ENCODE peak calls at places on chromosomes 4 and X, in ten cellular contexts. O is CD4-positive, alpha-beta T cell; X is hepatocyte; F is bronchial epithelial cell; M is AG08396; I is substantia nigra; L is GM20000; K is NCI-H1092 treated with DMSO at 0.1 percent for 48 hours; D is activated naive CD4-positive, alpha-beta T cell; Y is AG09309. E is an unnamed sample.

GRCh38 chrX:49258749-49259124 is 5.8 kb downstream of the FOXP3 start:
- DNase-seq in O (no peak), X (no peak), F (no peak), M (no peak), I (no peak), L (no peak), K (no peak), D (no peak), Y (no peak), E (no peak)

GRCh38 chr4:60450054-60450453 is 750.1 kb upstream of the ADGRL3 start:
- DNase-seq in O (no peak), X (no peak), F (peak; percentile 1), M (no peak), I (no peak), L (no peak), K (no peak), D (no peak), Y (no peak), E (no peak)

GRCh38 chr4:2879026-2879425 is 35.4 kb downstream of the ADD1 start:
- DNase-seq in O (no peak), X (no peak), F (no peak), M (no peak), I (no peak), L (no peak), K (no peak), D (no peak), Y (no peak), E (no peak)

GRCh38 chrX:6223516-6223915 is 5.2 kb downstream of the NLGN4X start:
- DNase-seq in O (no peak), X (no peak), F (no peak), M (no peak), I (no peak), L (no peak), K (peak; percentile 3), D (no peak), Y (no peak), E (no peak)

GRCh38 chrX:63713510-63713909 is 71.5 kb downstream of the ARHGEF9 start:
- DNase-seq in O (no peak), X (no peak), F (no peak), M (no peak), I (no peak), L (no peak), K (no peak), D (no peak), Y (no peak), E (no peak)

GRCh38 chr4:51884606-51885005 is 41.7 kb downstream of the DCUN1D4 start:
- DNase-seq in O (no peak), X (no peak), F (no peak), M (no peak), I (no peak), L (no peak), K (no peak), D (no peak), Y (no peak), E (no peak)

GRCh38 chr4:48118081-48118480 is 16.0 kb downstream of the TXK start:
- DNase-seq in O (no peak), X (no peak), F (no peak), M (no peak), I (no peak), L (no peak), K (no peak), D (no peak), Y (no peak), E (no peak)

GRCh38 chr4:19047481-19047880 is 1025.9 kb upstream of the LCORL start:
- DNase-seq in O (no peak), X (no peak), F (peak; percentile 3), M (no peak), I (no peak), L (no peak), K (no peak), D (no peak), Y (no peak), E (no peak)

GRCh38 chrX:119249836-119250340 is 13.8 kb downstream of the PGRMC1 start:
- DNase-seq in O (no peak), X (no peak), F (no peak), M (no peak), I (no peak), L (no peak), K (no peak), D (no peak), Y (no peak), E (no peak)

GRCh38 chr4:14329228-14329627 is 673.1 kb upstream of the CPEB2 start:
- DNase-seq in O (no peak), X (no peak), F (no peak), M (no peak), I (no peak), L (no peak), K (no peak), D (no peak), Y (no peak), E (no peak)